ENCODE peak calls at places on chromosomes 13 and 19, in six cellular contexts. F, M, Q, X, U and Z are unnamed samples.

GRCh38 chr13:98214008-98214643 is 37.1 kb upstream of the RNF113B start:
- DNase-seq in F (no peak), M (no peak), Q (no peak), X (peak; percentile 13), U (no peak), Z (no peak)

GRCh38 chr19:17862711-17863519 is 3.2 kb downstream of the RPL18A start:
- DNase-seq in F (no peak), M (no peak), Q (no peak), X (no peak), U (no peak), Z (no peak)

GRCh38 chr19:15532779-15533521 is 24.6 kb downstream of the CYP4F22 start:
- DNase-seq in F (no peak), M (no peak), Q (no peak), X (no peak), U (no peak), Z (no peak)

GRCh38 chr19:45075215-45076028 is 856 bp downstream of the ZNF296 start:
- DNase-seq in F (peak; percentile 96), M (peak; percentile 70), Q (peak; percentile 5), X (no peak), U (no peak), Z (peak; percentile 93)

GRCh38 chr13:21823949-21824348 is 153.1 kb downstream of the FGF9 start:
- DNase-seq in F (no peak), M (no peak), Q (no peak), X (no peak), U (no peak), Z (no peak)

GRCh38 chr13:79384022-79384610 is 21.9 kb downstream of the RBM26 start:
- DNase-seq in F (no peak), M (no peak), Q (no peak), X (no peak), U (no peak), Z (no peak)

GRCh38 chr19:37251308-37252229 is 33.6 kb downstream of the ZNF383 start:
- DNase-seq in F (peak; percentile 81), M (peak; percentile 86), Q (peak; percentile 99), X (peak; percentile 34), U (no peak), Z (no peak)

GRCh38 chr19:47284324-47284899 is 9.7 kb downstream of the INAFM1 start:
- DNase-seq in F (no peak), M (peak; percentile 47), Q (peak; percentile 33), X (peak; percentile 57), U (no peak), Z (no peak)

GRCh38 chr13:42137856-42138537 is 89.5 kb downstream of the DGKH start:
- DNase-seq in F (no peak), M (no peak), Q (no peak), X (no peak), U (no peak), Z (no peak)

GRCh38 chr19:56321981-56322558 is 7.4 kb upstream of the ZSCAN5A start:
- DNase-seq in F (no peak), M (no peak), Q (peak; percentile 33), X (no peak), U (no peak), Z (no peak)

GRCh38 chr13:97189943-97190342 is 32.2 kb upstream of the MBNL2 start:
- DNase-seq in F (no peak), M (no peak), Q (no peak), X (no peak), U (no peak), Z (no peak)